ENCODE peak calls at places on chromosomes 3 and 15, in four cellular contexts. One of them, this sample, is unnamed.

GRCh38 chr15:63398456-63398855 is 16.8 kb upstream of the CA12 start:
- DNase-seq in mucosa of gallbladder: no peak
- DNase-seq in stimulated activated CD8-positive, alpha-beta memory T cell treated with anti-CD3 and anti-CD28 coated beads, Interleukin-15, amount 100 ng/mL, for 24 hours: no peak
- DNase-seq in activated CD4-positive, alpha-beta T cell treated with anti-CD3 and anti-CD28 coated beads for 1 hour: no peak
- DNase-seq in this sample: no peak

GRCh38 chr3:186971578-186971977 is 41.3 kb downstream of the ST6GAL1 start:
- DNase-seq in activated CD4-positive, alpha-beta T cell treated with anti-CD3 and anti-CD28 coated beads for 1 hour: no peak
- DNase-seq in mucosa of gallbladder: no peak
- DNase-seq in stimulated activated CD8-positive, alpha-beta memory T cell treated with anti-CD3 and anti-CD28 coated beads, Interleukin-15, amount 100 ng/mL, for 24 hours: no peak
- DNase-seq in this sample: no peak

GRCh38 chr3:2870714-2871353 is 239.3 kb downstream of the IL5RA start:
- DNase-seq in activated CD4-positive, alpha-beta T cell treated with anti-CD3 and anti-CD28 coated beads for 1 hour: no peak
- DNase-seq in mucosa of gallbladder: peak; percentile 16
- DNase-seq in stimulated activated CD8-positive, alpha-beta memory T cell treated with anti-CD3 and anti-CD28 coated beads, Interleukin-15, amount 100 ng/mL, for 24 hours: no peak
- DNase-seq in this sample: no peak

GRCh38 chr15:90031231-90031791 is 30.2 kb downstream of the ZNF710 start:
- DNase-seq in stimulated activated CD8-positive, alpha-beta memory T cell treated with anti-CD3 and anti-CD28 coated beads, Interleukin-15, amount 100 ng/mL, for 24 hours: no peak
- DNase-seq in mucosa of gallbladder: no peak
- DNase-seq in activated CD4-positive, alpha-beta T cell treated with anti-CD3 and anti-CD28 coated beads for 1 hour: no peak
- DNase-seq in this sample: no peak

GRCh38 chr3:49880581-49881328 is 11.0 kb upstream of the CAMKV start:
- DNase-seq in activated CD4-positive, alpha-beta T cell treated with anti-CD3 and anti-CD28 coated beads for 1 hour: no peak
- DNase-seq in stimulated activated CD8-positive, alpha-beta memory T cell treated with anti-CD3 and anti-CD28 coated beads, Interleukin-15, amount 100 ng/mL, for 24 hours: no peak
- DNase-seq in mucosa of gallbladder: no peak
- DNase-seq in this sample: no peak

GRCh38 chr3:63679181-63679580 is 26.7 kb downstream of the SNTN start:
- DNase-seq in mucosa of gallbladder: no peak
- DNase-seq in activated CD4-positive, alpha-beta T cell treated with anti-CD3 and anti-CD28 coated beads for 1 hour: no peak
- DNase-seq in stimulated activated CD8-positive, alpha-beta memory T cell treated with anti-CD3 and anti-CD28 coated beads, Interleukin-15, amount 100 ng/mL, for 24 hours: no peak
- DNase-seq in this sample: no peak

GRCh38 chr3:108124337-108125150 is 33.7 kb upstream of the CD47 start:
- DNase-seq in stimulated activated CD8-positive, alpha-beta memory T cell treated with anti-CD3 and anti-CD28 coated beads, Interleukin-15, amount 100 ng/mL, for 24 hours: peak; percentile 14
- DNase-seq in mucosa of gallbladder: no peak
- DNase-seq in activated CD4-positive, alpha-beta T cell treated with anti-CD3 and anti-CD28 coated beads for 1 hour: peak; percentile 55
- DNase-seq in this sample: no peak

GRCh38 chr15:45827275-45827674 is 192.4 kb downstream of the SQOR start:
- DNase-seq in stimulated activated CD8-positive, alpha-beta memory T cell treated with anti-CD3 and anti-CD28 coated beads, Interleukin-15, amount 100 ng/mL, for 24 hours: no peak
- DNase-seq in activated CD4-positive, alpha-beta T cell treated with anti-CD3 and anti-CD28 coated beads for 1 hour: no peak
- DNase-seq in mucosa of gallbladder: no peak
- DNase-seq in this sample: peak; percentile 61

GRCh38 chr3:40086890-40087884 is 222.3 kb upstream of the EIF1B start:
- DNase-seq in stimulated activated CD8-positive, alpha-beta memory T cell treated with anti-CD3 and anti-CD28 coated beads, Interleukin-15, amount 100 ng/mL, for 24 hours: no peak
- DNase-seq in activated CD4-positive, alpha-beta T cell treated with anti-CD3 and anti-CD28 coated beads for 1 hour: no peak
- DNase-seq in mucosa of gallbladder: peak; percentile 65
- DNase-seq in this sample: peak; percentile 26

GRCh38 chr15:61769557-61769956 is 290.7 kb downstream of the VPS13C start:
- DNase-seq in stimulated activated CD8-positive, alpha-beta memory T cell treated with anti-CD3 and anti-CD28 coated beads, Interleukin-15, amount 100 ng/mL, for 24 hours: no peak
- DNase-seq in mucosa of gallbladder: no peak
- DNase-seq in activated CD4-positive, alpha-beta T cell treated with anti-CD3 and anti-CD28 coated beads for 1 hour: no peak
- DNase-seq in this sample: no peak

GRCh38 chr3:17090271-17090992 is 205.7 kb downstream of the PLCL2 start:
- DNase-seq in stimulated activated CD8-positive, alpha-beta memory T cell treated with anti-CD3 and anti-CD28 coated beads, Interleukin-15, amount 100 ng/mL, for 24 hours: no peak
- DNase-seq in mucosa of gallbladder: no peak
- DNase-seq in activated CD4-positive, alpha-beta T cell treated with anti-CD3 and anti-CD28 coated beads for 1 hour: no peak
- DNase-seq in this sample: no peak

GRCh38 chr3:150303776-150304175 is 104.3 kb upstream of the TSC22D2 start:
- DNase-seq in mucosa of gallbladder: no peak
- DNase-seq in activated CD4-positive, alpha-beta T cell treated with anti-CD3 and anti-CD28 coated beads for 1 hour: no peak
- DNase-seq in stimulated activated CD8-positive, alpha-beta memory T cell treated with anti-CD3 and anti-CD28 coated beads, Interleukin-15, amount 100 ng/mL, for 24 hours: no peak
- DNase-seq in this sample: peak; percentile 22

This sample was measured in body of pancreas.